ENCODE peak calls at places on chromosome 1, in ten cellular contexts. B, G, C, F, A, I, O, D, Y and L are unnamed samples.

GRCh38 chr1:226533220-226533619 is 15.3 kb upstream of the STUM start:
- DNase-seq in B (no peak), G (no peak), C (no peak), F (no peak), A (no peak), I (no peak), O (no peak), D (no peak), Y (no peak), L (peak)

GRCh38 chr1:198416276-198416675 is 124.2 kb downstream of the ATP6V1G3 start:
- DNase-seq in B (no peak), G (no peak), C (peak), F (no peak), A (no peak), I (no peak), O (no peak), D (no peak), Y (no peak), L (no peak)

GRCh38 chr1:223723351-223723904 is 11.1 kb downstream of the CAPN2 start:
- DNase-seq in B (no peak), G (no peak), C (no peak), F (no peak), A (no peak), I (no peak), O (no peak), D (no peak), Y (no peak), L (no peak)

GRCh38 chr1:234851450-234852438 is 241.8 kb upstream of the IRF2BP2 start:
- DNase-seq in B (no peak), G (no peak), C (no peak), F (peak), A (no peak), I (no peak), O (no peak), D (peak), Y (no peak), L (no peak)

GRCh38 chr1:213986020-213986924 is 1.5 kb upstream of the PROX1 start:
- DNase-seq in B (no peak), G (no peak), C (no peak), F (no peak), A (no peak), I (no peak), O (no peak), D (no peak), Y (no peak), L (no peak)

GRCh38 chr1:228060458-228061190 is 21.9 kb upstream of the ARF1 start:
- DNase-seq in B (no peak), G (no peak), C (peak), F (no peak), A (no peak), I (no peak), O (no peak), D (no peak), Y (no peak), L (peak)

GRCh38 chr1:212514056-212514614 is 81.4 kb downstream of the NENF start:
- DNase-seq in B (no peak), G (no peak), C (peak), F (peak), A (no peak), I (no peak), O (peak), D (no peak), Y (peak), L (no peak)

GRCh38 chr1:231929311-231929710 is 302.7 kb downstream of the DISC1 start:
- DNase-seq in B (no peak), G (no peak), C (peak), F (peak), A (no peak), I (peak), O (peak), D (peak), Y (no peak), L (no peak)

GRCh38 chr1:59116920-59117542 is 179.9 kb upstream of the FGGY start:
- DNase-seq in B (no peak), G (no peak), C (peak), F (peak), A (no peak), I (no peak), O (no peak), D (no peak), Y (no peak), L (no peak)

GRCh38 chr1:114153621-114154145 is at the start of gene SYT6:
- DNase-seq in B (no peak), G (no peak), C (no peak), F (no peak), A (peak), I (peak), O (no peak), D (no peak), Y (no peak), L (no peak)

GRCh38 chr1:67850611-67851075 is 17.4 kb upstream of the GNG12 start:
- DNase-seq in B (no peak), G (no peak), C (peak), F (peak), A (peak), I (peak), O (peak), D (no peak), Y (peak), L (peak)

GRCh38 chr1:15014521-15014920 is 139.0 kb upstream of the TMEM51 start:
- DNase-seq in B (no peak), G (no peak), C (no peak), F (peak), A (no peak), I (no peak), O (no peak), D (no peak), Y (no peak), L (no peak)